ENCODE peak calls at places on chromosomes 5 and 9, in nine cellular contexts. A, Z, C, X, L, F, P, J and B are unnamed samples.

GRCh38 chr5:107948377-107948776 is 277.6 kb upstream of the EFNA5 start:
- DNase-seq in A (no peak), C (no peak), Z (no peak), J (no peak), P (no peak), L (no peak), X (no peak), F (no peak), B (no peak)

GRCh38 chr5:38556115-38556598 is 289 bp downstream of the LIFR start:
- DNase-seq in J (peak), X (no peak), P (no peak), F (peak), C (no peak), L (no peak), A (peak), Z (no peak), B (no peak)

GRCh38 chr9:32706004-32706749 is 70.7 kb upstream of the TAF1L start:
- DNase-seq in A (no peak), P (no peak), L (no peak), X (no peak), C (no peak), Z (no peak), F (no peak), J (no peak), B (peak)

GRCh38 chr5:173753307-173754168 is 134.6 kb upstream of the CPEB4 start:
- DNase-seq in A (no peak), L (no peak), X (no peak), F (no peak), C (no peak), Z (peak), P (no peak), J (no peak), B (no peak)

GRCh38 chr9:96505316-96505991 is 55.5 kb downstream of the HABP4 start:
- DNase-seq in P (no peak), Z (no peak), A (no peak), J (no peak), F (no peak), L (no peak), C (no peak), X (no peak), B (no peak)

GRCh38 chr5:119274767-119275130 is 81.1 kb upstream of the TNFAIP8 start:
- DNase-seq in X (no peak), F (no peak), P (no peak), J (no peak), Z (peak), A (peak), C (no peak), L (no peak), B (peak)

GRCh38 chr5:68398146-68398812 is 182.7 kb downstream of the PIK3R1 start:
- DNase-seq in J (no peak), A (no peak), P (no peak), C (no peak), X (no peak), F (no peak), L (no peak), Z (no peak), B (no peak)

GRCh38 chr5:127003798-127004495 is 26.4 kb downstream of the MARCHF3 start:
- DNase-seq in J (no peak), A (no peak), F (no peak), C (no peak), P (no peak), Z (no peak), X (no peak), L (no peak), B (no peak)

GRCh38 chr5:892390-893136 is at the start of the genes BRD9 and TRIP13:
- DNase-seq in L (peak), C (peak), X (peak), J (peak), P (peak), A (peak), F (peak), Z (peak), B (peak)

GRCh38 chr9:19408316-19408692 is 505 bp upstream of the ACER2 start:
- DNase-seq in L (no peak), P (no peak), X (peak), C (peak), J (peak), Z (no peak), F (no peak), A (no peak), B (no peak)

GRCh38 chr9:89786650-89787049 is 181.8 kb downstream of the GADD45G start:
- DNase-seq in L (no peak), P (no peak), Z (peak), X (no peak), A (no peak), J (no peak), F (no peak), C (no peak), B (peak)

GRCh38 chr5:53023969-53024368 is 34.8 kb downstream of the ITGA2 start:
- DNase-seq in P (no peak), Z (peak), J (no peak), X (peak), A (no peak), F (peak), C (no peak), L (no peak), B (peak)

GRCh38 chr5:109281136-109281690 is 128.6 kb downstream of the PJA2 start:
- DNase-seq in L (no peak), A (no peak), Z (no peak), F (no peak), X (no peak), J (no peak), P (no peak), C (no peak), B (no peak)

GRCh38 chr9:82466616-82467251 is 478.2 kb downstream of the SPATA31D1 start:
- DNase-seq in Z (peak), A (no peak), F (no peak), J (no peak), C (no peak), L (no peak), P (no peak), X (peak), B (peak)

GRCh38 chr9:83965350-83966208 is 14.4 kb downstream of the HNRNPK start:
- DNase-seq in P (no peak), Z (peak), F (no peak), A (no peak), X (no peak), L (no peak), C (no peak), J (no peak), B (peak)

GRCh38 chr5:17434982-17435381 is 63.0 kb upstream of the TAF11L2 start:
- DNase-seq in P (no peak), A (no peak), L (no peak), X (no peak), Z (no peak), C (no peak), J (no peak), F (no peak), B (no peak)

GRCh38 chr9:124972241-124972770 is 31.4 kb upstream of the GOLGA1 start:
- DNase-seq in F (no peak), C (no peak), J (no peak), Z (no peak), L (no peak), X (no peak), P (no peak), A (no peak), B (no peak)

GRCh38 chr5:1553642-1554409 is 30.1 kb upstream of the LPCAT1 start:
- DNase-seq in P (no peak), C (peak), F (no peak), X (no peak), J (no peak), A (no peak), L (no peak), Z (no peak), B (no peak)

GRCh38 chr5:173016621-173017046 is 33.1 kb downstream of the ATP6V0E1 start:
- DNase-seq in L (no peak), F (peak), X (peak), A (no peak), P (no peak), C (no peak), J (no peak), Z (peak), B (peak)

GRCh38 chr9:76704601-76705204 is 59.5 kb upstream of the PCA3 start:
- DNase-seq in Z (peak), L (no peak), J (no peak), F (peak), X (peak), C (no peak), A (no peak), P (no peak), B (peak)

GRCh38 chr5:116442095-116442534 is 132.5 kb downstream of the SEMA6A start:
- DNase-seq in X (peak), C (no peak), Z (peak), L (no peak), J (peak), F (no peak), A (no peak), P (no peak), B (peak)

GRCh38 chr9:104093162-104093561 is 947 bp upstream of the SMC2 start:
- DNase-seq in X (no peak), L (no peak), Z (peak), F (no peak), A (no peak), P (no peak), C (no peak), J (no peak), B (peak)

GRCh38 chr9:13090588-13090987 is 188.9 kb downstream of the MPDZ start:
- DNase-seq in L (no peak), C (no peak), X (peak), P (no peak), Z (peak), A (no peak), J (no peak), F (no peak), B (peak)

GRCh38 chr5:154740957-154741356 is 14.2 kb upstream of the LARP1 start:
- DNase-seq in P (no peak), L (no peak), F (no peak), A (no peak), X (no peak), C (peak), J (no peak), Z (peak), B (no peak)

GRCh38 chr5:84817953-84818352 is 433.3 kb upstream of the EDIL3 start:
- DNase-seq in F (no peak), C (no peak), X (no peak), L (no peak), A (no peak), P (no peak), J (no peak), Z (no peak), B (no peak)

GRCh38 chr9:36970007-36970888 is 63.8 kb downstream of the PAX5 start:
- DNase-seq in L (no peak), X (no peak), P (no peak), J (no peak), F (no peak), Z (no peak), C (peak), A (no peak), B (no peak)

GRCh38 chr5:135993894-135994514 is 34.8 kb upstream of the TGFBI start:
- DNase-seq in C (no peak), Z (peak), P (no peak), A (no peak), L (no peak), F (no peak), J (no peak), X (peak), B (peak)

GRCh38 chr5:6716634-6717149 is 3.5 kb downstream of the TENT4A start:
- DNase-seq in L (no peak), P (no peak), J (no peak), C (no peak), X (no peak), F (no peak), A (no peak), Z (no peak), B (no peak)

GRCh38 chr9:82790868-82791267 is 272.1 kb downstream of the RASEF start:
- DNase-seq in Z (no peak), X (no peak), L (no peak), P (no peak), F (no peak), J (no peak), C (no peak), A (no peak), B (no peak)

GRCh38 chr9:88953401-88954029 is 37.8 kb upstream of the S1PR3 start:
- DNase-seq in F (no peak), C (no peak), P (no peak), Z (peak), X (peak), A (no peak), J (no peak), L (no peak), B (peak)

GRCh38 chr9:130147910-130148309 is 24.3 kb upstream of the NCS1 start:
- DNase-seq in C (no peak), J (no peak), F (no peak), A (no peak), L (no peak), X (no peak), Z (no peak), P (no peak), B (no peak)

GRCh38 chr5:131272365-131273123 is 8.7 kb downstream of the CDC42SE2 start:
- DNase-seq in L (no peak), P (no peak), A (no peak), C (no peak), X (no peak), F (no peak), Z (no peak), J (no peak), B (peak)

GRCh38 chr9:85173967-85174366 is 504.4 kb downstream of the NTRK2 start:
- DNase-seq in Z (no peak), P (no peak), X (no peak), A (no peak), F (no peak), C (no peak), L (no peak), J (no peak), B (no peak)

GRCh38 chr9:97766092-97766491 is 69.0 kb upstream of the XPA start:
- DNase-seq in C (no peak), A (no peak), L (no peak), J (no peak), Z (no peak), X (no peak), F (no peak), P (no peak), B (peak)

GRCh38 chr9:81138173-81138572 is 551.2 kb downstream of the TLE1 start:
- DNase-seq in F (no peak), A (no peak), C (no peak), J (no peak), L (no peak), X (no peak), Z (no peak), P (no peak), B (no peak)